ENCODE peak calls at places on chromosomes 6 and 20, in nine cellular contexts. One of them, this sample, is unnamed.
A peak's percentile ranks its signal among the peaks of the same experiment; 100 is the strongest.

GRCh38 chr6:107272246-107272645 is 156.9 kb upstream of the BEND3 start:
- DNase-seq in pulmonary artery endothelial cell: no peak
- DNase-seq in HTR-8/SVneo: no peak
- DNase-seq in HFF-Myc: no peak
- DNase-seq in NCI-H748 treated with DMSO at 0.1 percent for 48 hours: no peak
- DNase-seq in H1: no peak
- DNase-seq in stimulated activated CD4-positive, alpha-beta T cell treated with anti-CD3 and anti-CD28 coated beads, Interleukin-4, amount 100 ng/mL, for 1 hour: no peak
- DNase-seq in neural progenitor cell: no peak
- DNase-seq in aorta: no peak
- DNase-seq in this sample: no peak

GRCh38 chr6:16333580-16333979 is 95.2 kb downstream of the GMPR start:
- DNase-seq in H1: no peak
- DNase-seq in stimulated activated CD4-positive, alpha-beta T cell treated with anti-CD3 and anti-CD28 coated beads, Interleukin-4, amount 100 ng/mL, for 1 hour: no peak
- DNase-seq in NCI-H748 treated with DMSO at 0.1 percent for 48 hours: no peak
- DNase-seq in pulmonary artery endothelial cell: no peak
- DNase-seq in HTR-8/SVneo: no peak
- DNase-seq in HFF-Myc: no peak
- DNase-seq in aorta: no peak
- DNase-seq in neural progenitor cell: no peak
- DNase-seq in this sample: peak; percentile 73

GRCh38 chr20:32439132-32439829 is 81.2 kb downstream of the ASXL1 start:
- DNase-seq in NCI-H748 treated with DMSO at 0.1 percent for 48 hours: no peak
- DNase-seq in aorta: no peak
- DNase-seq in HTR-8/SVneo: no peak
- DNase-seq in pulmonary artery endothelial cell: no peak
- DNase-seq in neural progenitor cell: no peak
- DNase-seq in H1: no peak
- DNase-seq in stimulated activated CD4-positive, alpha-beta T cell treated with anti-CD3 and anti-CD28 coated beads, Interleukin-4, amount 100 ng/mL, for 1 hour: no peak
- DNase-seq in HFF-Myc: no peak
- DNase-seq in this sample: peak; percentile 91

GRCh38 chr6:56804996-56805395 is 149.9 kb upstream of the BEND6 start:
- DNase-seq in H1: no peak
- DNase-seq in pulmonary artery endothelial cell: peak; percentile 17
- DNase-seq in HTR-8/SVneo: peak; percentile 42
- DNase-seq in neural progenitor cell: no peak
- DNase-seq in aorta: no peak
- DNase-seq in stimulated activated CD4-positive, alpha-beta T cell treated with anti-CD3 and anti-CD28 coated beads, Interleukin-4, amount 100 ng/mL, for 1 hour: no peak
- DNase-seq in HFF-Myc: no peak
- DNase-seq in NCI-H748 treated with DMSO at 0.1 percent for 48 hours: no peak
- DNase-seq in this sample: peak; percentile 86

GRCh38 chr20:61128701-61129655 is 123.1 kb upstream of the CDH4 start:
- DNase-seq in stimulated activated CD4-positive, alpha-beta T cell treated with anti-CD3 and anti-CD28 coated beads, Interleukin-4, amount 100 ng/mL, for 1 hour: no peak
- DNase-seq in HTR-8/SVneo: no peak
- DNase-seq in neural progenitor cell: no peak
- DNase-seq in pulmonary artery endothelial cell: no peak
- DNase-seq in aorta: no peak
- DNase-seq in H1: no peak
- DNase-seq in HFF-Myc: no peak
- DNase-seq in NCI-H748 treated with DMSO at 0.1 percent for 48 hours: no peak
- DNase-seq in this sample: no peak

GRCh38 chr20:61120595-61121515 is 131.2 kb upstream of the CDH4 start:
- DNase-seq in H1: peak; percentile 25
- DNase-seq in pulmonary artery endothelial cell: peak; percentile 7
- DNase-seq in NCI-H748 treated with DMSO at 0.1 percent for 48 hours: peak; percentile 34
- DNase-seq in stimulated activated CD4-positive, alpha-beta T cell treated with anti-CD3 and anti-CD28 coated beads, Interleukin-4, amount 100 ng/mL, for 1 hour: peak; percentile 19
- DNase-seq in HFF-Myc: peak; percentile 22
- DNase-seq in aorta: no peak
- DNase-seq in HTR-8/SVneo: no peak
- DNase-seq in neural progenitor cell: peak; percentile 81
- DNase-seq in this sample: peak; percentile 88

GRCh38 chr6:12472601-12473038 is 182.5 kb downstream of the EDN1 start:
- DNase-seq in pulmonary artery endothelial cell: no peak
- DNase-seq in HTR-8/SVneo: no peak
- DNase-seq in H1: no peak
- DNase-seq in NCI-H748 treated with DMSO at 0.1 percent for 48 hours: no peak
- DNase-seq in stimulated activated CD4-positive, alpha-beta T cell treated with anti-CD3 and anti-CD28 coated beads, Interleukin-4, amount 100 ng/mL, for 1 hour: no peak
- DNase-seq in neural progenitor cell: no peak
- DNase-seq in aorta: peak; percentile 81
- DNase-seq in HFF-Myc: no peak
- DNase-seq in this sample: peak; percentile 66

GRCh38 chr6:56314683-56315523 is 67.5 kb upstream of the COL21A1 start:
- DNase-seq in HTR-8/SVneo: peak; percentile 33
- DNase-seq in neural progenitor cell: peak; percentile 58
- DNase-seq in HFF-Myc: peak; percentile 45
- DNase-seq in pulmonary artery endothelial cell: no peak
- DNase-seq in H1: no peak
- DNase-seq in aorta: no peak
- DNase-seq in NCI-H748 treated with DMSO at 0.1 percent for 48 hours: peak; percentile 62
- DNase-seq in stimulated activated CD4-positive, alpha-beta T cell treated with anti-CD3 and anti-CD28 coated beads, Interleukin-4, amount 100 ng/mL, for 1 hour: no peak
- DNase-seq in this sample: peak; percentile 56

GRCh38 chr6:27582928-27583725 is 110.2 kb upstream of the ZNF184 start:
- DNase-seq in NCI-H748 treated with DMSO at 0.1 percent for 48 hours: peak; percentile 19
- DNase-seq in HTR-8/SVneo: peak; percentile 45
- DNase-seq in pulmonary artery endothelial cell: peak; percentile 1
- DNase-seq in aorta: no peak
- DNase-seq in HFF-Myc: no peak
- DNase-seq in neural progenitor cell: peak; percentile 58
- DNase-seq in stimulated activated CD4-positive, alpha-beta T cell treated with anti-CD3 and anti-CD28 coated beads, Interleukin-4, amount 100 ng/mL, for 1 hour: peak; percentile 44
- DNase-seq in H1: no peak
- DNase-seq in this sample: peak; percentile 79

GRCh38 chr6:73169111-73169510 is 56.2 kb downstream of the KHDC1L start:
- DNase-seq in NCI-H748 treated with DMSO at 0.1 percent for 48 hours: no peak
- DNase-seq in HFF-Myc: no peak
- DNase-seq in H1: no peak
- DNase-seq in aorta: no peak
- DNase-seq in stimulated activated CD4-positive, alpha-beta T cell treated with anti-CD3 and anti-CD28 coated beads, Interleukin-4, amount 100 ng/mL, for 1 hour: no peak
- DNase-seq in HTR-8/SVneo: no peak
- DNase-seq in neural progenitor cell: no peak
- DNase-seq in pulmonary artery endothelial cell: no peak
- DNase-seq in this sample: peak; percentile 52

GRCh38 chr6:131368077-131368911 is 204.7 kb upstream of the ARG1 start:
- DNase-seq in neural progenitor cell: peak; percentile 32
- DNase-seq in H1: no peak
- DNase-seq in NCI-H748 treated with DMSO at 0.1 percent for 48 hours: peak; percentile 12
- DNase-seq in stimulated activated CD4-positive, alpha-beta T cell treated with anti-CD3 and anti-CD28 coated beads, Interleukin-4, amount 100 ng/mL, for 1 hour: no peak
- DNase-seq in pulmonary artery endothelial cell: no peak
- DNase-seq in aorta: peak; percentile 67
- DNase-seq in HFF-Myc: no peak
- DNase-seq in HTR-8/SVneo: no peak
- DNase-seq in this sample: peak; percentile 47

GRCh38 chr20:51128198-51128597 is 105.3 kb upstream of the KCNG1 start:
- DNase-seq in H1: no peak
- DNase-seq in neural progenitor cell: no peak
- DNase-seq in HFF-Myc: peak; percentile 11
- DNase-seq in pulmonary artery endothelial cell: no peak
- DNase-seq in HTR-8/SVneo: peak; percentile 79
- DNase-seq in NCI-H748 treated with DMSO at 0.1 percent for 48 hours: no peak
- DNase-seq in aorta: no peak
- DNase-seq in stimulated activated CD4-positive, alpha-beta T cell treated with anti-CD3 and anti-CD28 coated beads, Interleukin-4, amount 100 ng/mL, for 1 hour: no peak
- DNase-seq in this sample: peak; percentile 94

GRCh38 chr6:168370310-168370991 is 50.9 kb upstream of the DACT2 start:
- DNase-seq in HFF-Myc: no peak
- DNase-seq in pulmonary artery endothelial cell: no peak
- DNase-seq in neural progenitor cell: peak; percentile 84
- DNase-seq in NCI-H748 treated with DMSO at 0.1 percent for 48 hours: peak; percentile 41
- DNase-seq in H1: peak; percentile 46
- DNase-seq in HTR-8/SVneo: peak; percentile 56
- DNase-seq in aorta: peak; percentile 83
- DNase-seq in stimulated activated CD4-positive, alpha-beta T cell treated with anti-CD3 and anti-CD28 coated beads, Interleukin-4, amount 100 ng/mL, for 1 hour: peak; percentile 65
- DNase-seq in this sample: peak; percentile 33

GRCh38 chr6:19562468-19562867 is 274.7 kb upstream of the ID4 start:
- DNase-seq in HTR-8/SVneo: no peak
- DNase-seq in stimulated activated CD4-positive, alpha-beta T cell treated with anti-CD3 and anti-CD28 coated beads, Interleukin-4, amount 100 ng/mL, for 1 hour: no peak
- DNase-seq in aorta: no peak
- DNase-seq in neural progenitor cell: no peak
- DNase-seq in HFF-Myc: no peak
- DNase-seq in H1: no peak
- DNase-seq in pulmonary artery endothelial cell: no peak
- DNase-seq in NCI-H748 treated with DMSO at 0.1 percent for 48 hours: no peak
- DNase-seq in this sample: no peak

GRCh38 chr6:116387374-116387773 is 16.6 kb downstream of the DSE start:
- DNase-seq in stimulated activated CD4-positive, alpha-beta T cell treated with anti-CD3 and anti-CD28 coated beads, Interleukin-4, amount 100 ng/mL, for 1 hour: no peak
- DNase-seq in pulmonary artery endothelial cell: no peak
- DNase-seq in HFF-Myc: no peak
- DNase-seq in aorta: no peak
- DNase-seq in neural progenitor cell: no peak
- DNase-seq in HTR-8/SVneo: no peak
- DNase-seq in NCI-H748 treated with DMSO at 0.1 percent for 48 hours: no peak
- DNase-seq in H1: no peak
- DNase-seq in this sample: peak; percentile 81

GRCh38 chr6:113796040-113796439 is 61.1 kb upstream of the MARCKS start:
- DNase-seq in NCI-H748 treated with DMSO at 0.1 percent for 48 hours: no peak
- DNase-seq in aorta: no peak
- DNase-seq in HFF-Myc: no peak
- DNase-seq in neural progenitor cell: no peak
- DNase-seq in H1: no peak
- DNase-seq in HTR-8/SVneo: no peak
- DNase-seq in pulmonary artery endothelial cell: no peak
- DNase-seq in stimulated activated CD4-positive, alpha-beta T cell treated with anti-CD3 and anti-CD28 coated beads, Interleukin-4, amount 100 ng/mL, for 1 hour: no peak
- DNase-seq in this sample: no peak

GRCh38 chr6:149190228-149190831 is 127.2 kb upstream of the TAB2 start:
- DNase-seq in H1: peak; percentile 46
- DNase-seq in pulmonary artery endothelial cell: peak; percentile 4
- DNase-seq in aorta: peak; percentile 69
- DNase-seq in HTR-8/SVneo: no peak
- DNase-seq in HFF-Myc: no peak
- DNase-seq in neural progenitor cell: peak; percentile 11
- DNase-seq in stimulated activated CD4-positive, alpha-beta T cell treated with anti-CD3 and anti-CD28 coated beads, Interleukin-4, amount 100 ng/mL, for 1 hour: peak; percentile 62
- DNase-seq in NCI-H748 treated with DMSO at 0.1 percent for 48 hours: peak; percentile 14
- DNase-seq in this sample: peak; percentile 26

GRCh38 chr20:58306421-58307261 is 2.9 kb upstream of the RAB22A start:
- DNase-seq in stimulated activated CD4-positive, alpha-beta T cell treated with anti-CD3 and anti-CD28 coated beads, Interleukin-4, amount 100 ng/mL, for 1 hour: peak; percentile 46
- DNase-seq in pulmonary artery endothelial cell: no peak
- DNase-seq in NCI-H748 treated with DMSO at 0.1 percent for 48 hours: no peak
- DNase-seq in HTR-8/SVneo: peak; percentile 61
- DNase-seq in aorta: peak; percentile 68
- DNase-seq in H1: no peak
- DNase-seq in HFF-Myc: no peak
- DNase-seq in neural progenitor cell: no peak
- DNase-seq in this sample: peak; percentile 50

GRCh38 chr6:44100088-44100550 is 27.1 kb downstream of the MRPL14 start:
- DNase-seq in pulmonary artery endothelial cell: peak; percentile 24
- DNase-seq in aorta: no peak
- DNase-seq in H1: no peak
- DNase-seq in NCI-H748 treated with DMSO at 0.1 percent for 48 hours: no peak
- DNase-seq in HTR-8/SVneo: peak; percentile 29
- DNase-seq in stimulated activated CD4-positive, alpha-beta T cell treated with anti-CD3 and anti-CD28 coated beads, Interleukin-4, amount 100 ng/mL, for 1 hour: no peak
- DNase-seq in neural progenitor cell: peak; percentile 50
- DNase-seq in HFF-Myc: no peak
- DNase-seq in this sample: peak; percentile 31

GRCh38 chr20:43963872-43964791 is 49.5 kb downstream of the TOX2 start:
- DNase-seq in pulmonary artery endothelial cell: no peak
- DNase-seq in stimulated activated CD4-positive, alpha-beta T cell treated with anti-CD3 and anti-CD28 coated beads, Interleukin-4, amount 100 ng/mL, for 1 hour: no peak
- DNase-seq in H1: no peak
- DNase-seq in HFF-Myc: no peak
- DNase-seq in NCI-H748 treated with DMSO at 0.1 percent for 48 hours: no peak
- DNase-seq in HTR-8/SVneo: no peak
- DNase-seq in aorta: peak; percentile 79
- DNase-seq in neural progenitor cell: no peak
- DNase-seq in this sample: peak; percentile 91

GRCh38 chr6:137766596-137767370 is 100.3 kb upstream of the TNFAIP3 start:
- DNase-seq in stimulated activated CD4-positive, alpha-beta T cell treated with anti-CD3 and anti-CD28 coated beads, Interleukin-4, amount 100 ng/mL, for 1 hour: no peak
- DNase-seq in neural progenitor cell: no peak
- DNase-seq in NCI-H748 treated with DMSO at 0.1 percent for 48 hours: no peak
- DNase-seq in pulmonary artery endothelial cell: no peak
- DNase-seq in aorta: no peak
- DNase-seq in HFF-Myc: no peak
- DNase-seq in H1: no peak
- DNase-seq in HTR-8/SVneo: no peak
- DNase-seq in this sample: no peak

GRCh38 chr6:30483677-30484279 is 5.5 kb upstream of the HLA-E start:
- DNase-seq in HFF-Myc: peak; percentile 56
- DNase-seq in HTR-8/SVneo: peak; percentile 56
- DNase-seq in NCI-H748 treated with DMSO at 0.1 percent for 48 hours: peak; percentile 51
- DNase-seq in pulmonary artery endothelial cell: peak; percentile 47
- DNase-seq in neural progenitor cell: peak; percentile 71
- DNase-seq in aorta: no peak
- DNase-seq in H1: no peak
- DNase-seq in stimulated activated CD4-positive, alpha-beta T cell treated with anti-CD3 and anti-CD28 coated beads, Interleukin-4, amount 100 ng/mL, for 1 hour: no peak
- DNase-seq in this sample: peak; percentile 79

GRCh38 chr6:130885392-130886192 is 58.4 kb downstream of the SMLR1 start:
- DNase-seq in HFF-Myc: peak; percentile 72
- DNase-seq in HTR-8/SVneo: peak; percentile 71
- DNase-seq in NCI-H748 treated with DMSO at 0.1 percent for 48 hours: peak; percentile 39
- DNase-seq in stimulated activated CD4-positive, alpha-beta T cell treated with anti-CD3 and anti-CD28 coated beads, Interleukin-4, amount 100 ng/mL, for 1 hour: peak; percentile 42
- DNase-seq in pulmonary artery endothelial cell: peak; percentile 50
- DNase-seq in H1: no peak
- DNase-seq in aorta: peak; percentile 57
- DNase-seq in neural progenitor cell: peak; percentile 82
- DNase-seq in this sample: peak; percentile 85

GRCh38 chr6:44116643-44117382 is 10.4 kb downstream of the MRPL14 start:
- DNase-seq in neural progenitor cell: no peak
- DNase-seq in H1: no peak
- DNase-seq in pulmonary artery endothelial cell: no peak
- DNase-seq in aorta: no peak
- DNase-seq in HTR-8/SVneo: peak; percentile 43
- DNase-seq in NCI-H748 treated with DMSO at 0.1 percent for 48 hours: no peak
- DNase-seq in HFF-Myc: no peak
- DNase-seq in stimulated activated CD4-positive, alpha-beta T cell treated with anti-CD3 and anti-CD28 coated beads, Interleukin-4, amount 100 ng/mL, for 1 hour: no peak
- DNase-seq in this sample: peak; percentile 88

GRCh38 chr6:167079853-167080297 is 43.0 kb upstream of the CCR6 start:
- DNase-seq in H1: no peak
- DNase-seq in HTR-8/SVneo: no peak
- DNase-seq in NCI-H748 treated with DMSO at 0.1 percent for 48 hours: no peak
- DNase-seq in HFF-Myc: no peak
- DNase-seq in pulmonary artery endothelial cell: no peak
- DNase-seq in neural progenitor cell: no peak
- DNase-seq in stimulated activated CD4-positive, alpha-beta T cell treated with anti-CD3 and anti-CD28 coated beads, Interleukin-4, amount 100 ng/mL, for 1 hour: peak; percentile 55
- DNase-seq in aorta: no peak
- DNase-seq in this sample: no peak

GRCh38 chr6:170106906-170107525 is 183.9 kb downstream of the DLL1 start:
- DNase-seq in HTR-8/SVneo: no peak
- DNase-seq in HFF-Myc: no peak
- DNase-seq in H1: no peak
- DNase-seq in aorta: no peak
- DNase-seq in pulmonary artery endothelial cell: no peak
- DNase-seq in NCI-H748 treated with DMSO at 0.1 percent for 48 hours: no peak
- DNase-seq in neural progenitor cell: no peak
- DNase-seq in stimulated activated CD4-positive, alpha-beta T cell treated with anti-CD3 and anti-CD28 coated beads, Interleukin-4, amount 100 ng/mL, for 1 hour: no peak
- DNase-seq in this sample: no peak

GRCh38 chr6:64477311-64477850 is 841.8 kb downstream of the PHF3 start:
- DNase-seq in HFF-Myc: no peak
- DNase-seq in pulmonary artery endothelial cell: no peak
- DNase-seq in H1: no peak
- DNase-seq in HTR-8/SVneo: no peak
- DNase-seq in stimulated activated CD4-positive, alpha-beta T cell treated with anti-CD3 and anti-CD28 coated beads, Interleukin-4, amount 100 ng/mL, for 1 hour: no peak
- DNase-seq in NCI-H748 treated with DMSO at 0.1 percent for 48 hours: no peak
- DNase-seq in neural progenitor cell: no peak
- DNase-seq in aorta: no peak
- DNase-seq in this sample: peak; percentile 65

GRCh38 chr6:155854787-155855186 is 399.1 kb upstream of the NOX3 start:
- DNase-seq in NCI-H748 treated with DMSO at 0.1 percent for 48 hours: no peak
- DNase-seq in neural progenitor cell: no peak
- DNase-seq in HTR-8/SVneo: no peak
- DNase-seq in pulmonary artery endothelial cell: no peak
- DNase-seq in aorta: no peak
- DNase-seq in stimulated activated CD4-positive, alpha-beta T cell treated with anti-CD3 and anti-CD28 coated beads, Interleukin-4, amount 100 ng/mL, for 1 hour: no peak
- DNase-seq in H1: no peak
- DNase-seq in HFF-Myc: no peak
- DNase-seq in this sample: no peak

GRCh38 chr6:169321546-169321945 is 67.9 kb upstream of the THBS2 start:
- DNase-seq in neural progenitor cell: no peak
- DNase-seq in HFF-Myc: no peak
- DNase-seq in HTR-8/SVneo: no peak
- DNase-seq in pulmonary artery endothelial cell: no peak
- DNase-seq in H1: no peak
- DNase-seq in NCI-H748 treated with DMSO at 0.1 percent for 48 hours: no peak
- DNase-seq in stimulated activated CD4-positive, alpha-beta T cell treated with anti-CD3 and anti-CD28 coated beads, Interleukin-4, amount 100 ng/mL, for 1 hour: no peak
- DNase-seq in aorta: no peak
- DNase-seq in this sample: no peak

GRCh38 chr6:105849741-105850140 is 236.4 kb upstream of the PRDM1 start:
- DNase-seq in H1: no peak
- DNase-seq in pulmonary artery endothelial cell: no peak
- DNase-seq in aorta: no peak
- DNase-seq in HFF-Myc: no peak
- DNase-seq in NCI-H748 treated with DMSO at 0.1 percent for 48 hours: no peak
- DNase-seq in neural progenitor cell: peak; percentile 16
- DNase-seq in HTR-8/SVneo: peak; percentile 4
- DNase-seq in stimulated activated CD4-positive, alpha-beta T cell treated with anti-CD3 and anti-CD28 coated beads, Interleukin-4, amount 100 ng/mL, for 1 hour: no peak
- DNase-seq in this sample: peak; percentile 47

GRCh38 chr6:40352527-40353170 is 234.5 kb downstream of the LRFN2 start:
- DNase-seq in neural progenitor cell: no peak
- DNase-seq in H1: no peak
- DNase-seq in NCI-H748 treated with DMSO at 0.1 percent for 48 hours: no peak
- DNase-seq in stimulated activated CD4-positive, alpha-beta T cell treated with anti-CD3 and anti-CD28 coated beads, Interleukin-4, amount 100 ng/mL, for 1 hour: no peak
- DNase-seq in HTR-8/SVneo: no peak
- DNase-seq in HFF-Myc: no peak
- DNase-seq in pulmonary artery endothelial cell: no peak
- DNase-seq in aorta: no peak
- DNase-seq in this sample: no peak